ENCODE peak calls at places on chromosome 13, in five cellular contexts. D, X, V, U and H are unnamed samples.

GRCh38 chr13:67118277-67118676 is 111.9 kb downstream of the PCDH9 start:
- DNase-seq in V (no peak), X (no peak), U (no peak), D (no peak), H (no peak)

GRCh38 chr13:48333976-48334375 is 30.4 kb downstream of the RB1 start:
- DNase-seq in U (no peak), X (no peak), V (peak), D (no peak), H (no peak)

GRCh38 chr13:55661505-55661904 is 1479.2 kb upstream of the PRR20A start:
- DNase-seq in V (no peak), D (no peak), U (no peak), X (no peak), H (no peak)

GRCh38 chr13:53069800-53070199 is 41.2 kb downstream of the OLFM4 start:
- DNase-seq in U (no peak), V (no peak), D (no peak), X (no peak), H (no peak)

GRCh38 chr13:106989866-106990265 is 421.9 kb upstream of the ARGLU1 start:
- DNase-seq in D (no peak), V (no peak), X (no peak), U (no peak), H (no peak)

GRCh38 chr13:19810996-19811881 is 28.5 kb upstream of the PSPC1 start:
- DNase-seq in U (no peak), X (no peak), D (peak), V (no peak), H (peak)

GRCh38 chr13:112330479-112331407 is 45.4 kb upstream of the SPACA7 start:
- DNase-seq in U (no peak), D (no peak), V (no peak), X (no peak), H (no peak)

GRCh38 chr13:112325941-112326645 is 50.1 kb upstream of the SPACA7 start:
- DNase-seq in U (no peak), X (no peak), D (no peak), V (no peak), H (no peak)

GRCh38 chr13:48334534-48335127 is 31.1 kb downstream of the RB1 start:
- DNase-seq in X (no peak), U (no peak), V (peak), D (peak), H (no peak)

GRCh38 chr13:52599853-52600603 is 42.2 kb upstream of the HNRNPA1L2 start:
- DNase-seq in V (no peak), X (peak), D (peak), U (peak), H (peak)

GRCh38 chr13:98853791-98854191 is 101.3 kb upstream of the SLC15A1 start:
- DNase-seq in V (no peak), U (no peak), D (peak), X (no peak), H (peak)

GRCh38 chr13:40338217-40338616 is 328.2 kb downstream of the FOXO1 start:
- DNase-seq in V (no peak), U (no peak), D (no peak), X (no peak), H (no peak)

GRCh38 chr13:47426126-47426849 is 529.4 kb upstream of the HTR2A start:
- DNase-seq in D (peak), V (no peak), X (no peak), U (no peak), H (no peak)

GRCh38 chr13:109869312-109870237 is 83.2 kb upstream of the IRS2 start:
- DNase-seq in D (peak), V (no peak), U (peak), X (no peak), H (peak)

GRCh38 chr13:98484289-98485219 is 92.4 kb downstream of the STK24 start:
- DNase-seq in X (no peak), V (peak), D (peak), U (peak), H (peak)

GRCh38 chr13:34611678-34612077 is 330.4 kb upstream of the NBEA start:
- DNase-seq in U (no peak), X (no peak), D (peak), V (no peak), H (no peak)

GRCh38 chr13:102440259-102440936 is 38.5 kb upstream of the FGF14 start:
- DNase-seq in D (no peak), X (no peak), U (no peak), V (peak), H (no peak)

GRCh38 chr13:63910406-63910957 is 2494.8 kb upstream of the PCDH20 start:
- DNase-seq in X (no peak), V (no peak), U (peak), D (peak), H (no peak)

GRCh38 chr13:110379905-110380341 is 72.8 kb downstream of the COL4A2 start:
- DNase-seq in V (no peak), X (no peak), U (no peak), D (no peak), H (no peak)

GRCh38 chr13:108104736-108105135 is 110.6 kb downstream of the LIG4 start:
- DNase-seq in U (no peak), D (no peak), V (no peak), X (no peak), H (no peak)

GRCh38 chr13:99406799-99407201 is 94.5 kb upstream of the TM9SF2 start:
- DNase-seq in V (no peak), U (no peak), D (peak), X (no peak), H (no peak)

GRCh38 chr13:98504029-98504351 is 72.9 kb downstream of the STK24 start:
- DNase-seq in D (no peak), U (no peak), V (no peak), X (no peak), H (no peak)

GRCh38 chr13:113903361-113903760 is 39.5 kb upstream of the GAS6 start:
- DNase-seq in V (no peak), U (no peak), X (no peak), D (peak), H (no peak)

GRCh38 chr13:67736646-67737420 is 506.7 kb upstream of the PCDH9 start:
- DNase-seq in D (peak), X (no peak), V (no peak), U (peak), H (no peak)

GRCh38 chr13:110616103-110617101 is 1.1 kb downstream of the NAXD start:
- DNase-seq in X (peak), V (no peak), D (peak), U (peak), H (peak)

GRCh38 chr13:88979465-88980180 is 1308.5 kb downstream of the SLITRK5 start:
- DNase-seq in D (peak), V (no peak), X (no peak), U (no peak), H (no peak)
- TF ChIP-seq CTCF in D (no peak), V (peak), X (no peak), U (no peak), H (no peak)

GRCh38 chr13:91406619-91407018 is 8.2 kb downstream of the GPC5 start:
- DNase-seq in U (peak), D (peak), V (no peak), X (no peak), H (peak)
- TF ChIP-seq CTCF in U (peak), D (peak), V (peak), X (no peak), H (peak)

DNA sequence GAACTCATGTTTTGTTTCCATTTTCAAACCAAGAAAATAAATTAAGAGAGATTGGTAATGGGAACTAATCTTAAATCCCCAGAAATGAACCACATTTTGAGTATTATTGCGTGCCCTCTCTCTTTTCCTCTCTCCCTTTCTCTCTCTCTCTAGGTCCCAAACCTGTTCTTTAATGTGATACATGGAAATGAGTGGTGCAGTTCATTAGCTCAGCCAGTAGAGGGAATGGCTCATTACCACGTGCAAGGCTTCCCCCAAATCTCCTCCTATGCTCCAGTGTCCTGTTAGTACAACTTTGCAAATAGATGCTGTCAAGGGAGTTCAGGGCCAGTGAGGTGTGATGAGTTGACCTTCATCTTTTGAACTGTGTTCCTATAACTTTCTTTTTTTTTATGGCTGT is 178.4 kb downstream of the FGF9 start:
- DNase-seq in X (no peak), D (peak), V (no peak), U (no peak), H (peak)
- TF ChIP-seq CTCF in X (no peak), D (peak), V (peak), U (peak), H (peak)

GRCh38 chr13:97257800-97258799 is 36.0 kb downstream of the MBNL2 start:
- DNase-seq in X (no peak), V (no peak), D (peak), U (peak), H (peak)
- TF ChIP-seq CTCF in X (no peak), V (no peak), D (no peak), U (no peak), H (no peak)

GRCh38 chr13:23512762-23513395 is 57.3 kb upstream of the TNFRSF19 start:
- DNase-seq in X (no peak), U (no peak), D (no peak), V (no peak), H (no peak)

GRCh38 chr13:23509781-23510543 is 60.2 kb upstream of the TNFRSF19 start:
- DNase-seq in X (no peak), U (no peak), V (no peak), D (peak), H (no peak)

GRCh38 chr13:23510544-23510916 is 59.7 kb upstream of the TNFRSF19 start:
- DNase-seq in D (peak), U (no peak), X (no peak), V (no peak), H (no peak)

GRCh38 chr13:23513460-23513859 is 56.8 kb upstream of the TNFRSF19 start:
- DNase-seq in D (no peak), U (no peak), X (no peak), V (no peak), H (no peak)

GRCh38 chr13:23510979-23511735 is 59.1 kb upstream of the TNFRSF19 start:
- DNase-seq in V (no peak), U (peak), D (peak), X (no peak), H (no peak)
- TF ChIP-seq CTCF in V (peak), U (no peak), D (peak), X (no peak), H (no peak)

GRCh38 chr13:73336789-73337188 is 278.0 kb downstream of the KLF5 start:
- DNase-seq in V (peak), D (no peak), U (no peak), X (no peak), H (no peak)
- TF ChIP-seq CTCF in V (no peak), D (no peak), U (no peak), X (no peak), H (no peak)

DNA sequence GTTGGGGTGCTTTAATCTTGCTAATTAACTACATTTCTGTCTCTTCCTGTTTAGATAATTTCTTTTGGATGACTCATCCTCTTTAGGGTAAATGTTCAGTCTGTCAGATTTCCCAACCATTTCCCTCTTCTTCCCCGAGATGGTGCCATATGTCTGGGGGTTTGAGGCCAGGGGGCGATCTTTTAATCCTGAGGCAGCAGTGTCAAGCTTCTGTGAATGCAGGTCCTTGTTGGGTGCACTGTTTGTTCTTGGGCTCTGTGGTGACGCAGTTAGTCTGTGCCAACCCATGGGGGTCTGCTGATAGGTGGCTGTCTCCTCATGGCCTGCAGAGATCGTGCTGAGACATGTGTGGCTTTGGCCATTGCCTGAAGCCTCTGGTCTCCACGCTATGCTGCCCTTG is 420.4 kb downstream of the NDFIP2 start:
- DNase-seq in U (peak), V (no peak), X (no peak), D (peak), H (no peak)
- TF ChIP-seq CTCF in U (no peak), V (no peak), X (no peak), D (no peak), H (no peak)

GRCh38 chr13:38697197-38697596 is 10.3 kb downstream of the FREM2 start:
- DNase-seq in U (no peak), D (no peak), X (no peak), V (no peak), H (no peak)

GRCh38 chr13:38702609-38703008 is 15.7 kb downstream of the FREM2 start:
- DNase-seq in V (no peak), X (no peak), U (no peak), D (no peak), H (no peak)

GRCh38 chr13:38693168-38693567 is 6.3 kb downstream of the FREM2 start:
- DNase-seq in X (no peak), D (no peak), U (no peak), V (no peak), H (no peak)

GRCh38 chr13:38693641-38694040 is 6.8 kb downstream of the FREM2 start:
- DNase-seq in V (no peak), X (no peak), U (no peak), D (no peak), H (no peak)

DNA sequence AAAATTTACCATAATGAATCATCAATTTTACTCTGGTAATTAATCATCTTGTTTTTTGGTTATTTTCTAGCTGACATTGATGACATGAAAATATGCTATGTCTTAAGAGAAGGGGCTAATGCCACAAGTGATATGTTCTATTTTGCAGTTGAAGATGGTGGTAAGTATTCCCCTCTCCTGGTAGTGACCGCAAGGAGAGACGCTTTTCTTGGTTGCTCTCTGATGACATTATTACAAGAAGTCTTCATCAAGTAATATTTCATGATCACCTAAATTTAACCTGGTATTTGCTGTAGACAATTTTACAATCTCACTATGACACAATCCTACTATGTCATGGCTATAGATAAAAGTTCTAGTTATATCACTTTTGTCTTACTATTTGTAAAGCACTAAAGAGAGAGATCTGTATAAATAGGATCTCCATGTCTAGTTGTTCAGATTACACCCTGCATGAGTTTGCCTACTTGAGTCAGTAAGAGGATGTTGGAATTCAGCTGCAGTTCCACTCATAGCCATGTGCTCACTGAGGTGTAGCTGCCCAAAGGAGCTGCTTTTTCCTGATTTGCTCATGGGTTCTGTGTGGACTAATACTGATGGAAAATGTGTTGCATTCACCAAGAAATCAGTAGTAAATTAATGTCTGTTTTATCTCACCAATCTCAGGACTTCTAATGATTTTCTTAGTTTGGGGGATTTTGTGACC is 10.9 kb downstream of the FREM2 start:
- DNase-seq in D (no peak), U (no peak), X (no peak), V (no peak), H (no peak)
- TF ChIP-seq CTCF in D (no peak), U (no peak), X (no peak), V (peak), H (no peak)

DNA sequence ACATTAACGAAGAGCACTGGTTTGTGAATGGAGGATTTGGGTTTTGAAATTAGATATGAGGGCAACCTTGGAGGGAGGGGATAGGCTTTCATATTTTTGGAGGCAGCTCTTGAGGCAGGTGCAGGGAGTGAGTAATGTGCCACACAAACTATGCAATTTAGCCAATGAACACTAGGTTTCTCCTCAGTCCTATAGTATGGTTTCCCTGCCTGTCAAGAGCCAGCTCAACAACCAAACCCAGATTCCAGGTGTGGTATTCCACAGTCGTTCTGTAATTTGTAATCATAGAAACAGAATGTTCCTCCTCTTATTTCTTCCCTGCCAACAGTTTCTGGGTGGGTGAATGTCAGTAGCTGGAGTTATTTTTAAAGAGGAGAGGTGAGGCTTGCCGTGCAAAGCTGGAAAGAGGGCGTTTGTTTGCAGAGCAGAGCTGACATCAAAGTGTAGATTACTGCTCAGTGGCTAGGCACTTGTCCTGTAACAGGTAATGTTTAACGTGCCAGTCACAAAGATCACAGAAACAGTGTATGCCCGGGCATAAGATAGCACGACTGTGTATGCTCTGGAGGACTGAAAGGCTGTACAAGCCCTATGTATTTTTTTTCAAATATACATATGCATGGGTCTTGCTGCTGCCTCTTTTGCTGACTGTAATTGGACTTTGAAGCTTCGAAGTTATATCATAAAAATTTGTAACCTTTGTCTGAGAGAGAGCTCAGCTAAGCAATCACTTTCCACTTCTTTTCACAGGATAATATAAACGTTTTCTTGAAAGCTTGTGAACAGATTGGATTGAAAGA is 124.3 kb downstream of the LMO7 start:
- DNase-seq in V (no peak), X (no peak), D (peak), U (no peak), H (peak)
- TF ChIP-seq CTCF in V (peak), X (no peak), D (no peak), U (no peak), H (peak)